ENCODE peak calls at places on chromosomes 11 and 22, in five cellular contexts. Q is AG10803, G is RWPE1, M is RCC 7860, S is OCI-M1. K is an unnamed sample.

GRCh38 chr11:19703211-19703610 is 9.4 kb upstream of the NAV2 start:
- DNase-seq in Q (peak; percentile 30), G (no peak), M (no peak), S (no peak), K (peak; percentile 62)

GRCh38 chr22:19231986-19232385 is 53.5 kb upstream of the SLC25A1 start:
- DNase-seq in Q (no peak), G (no peak), M (no peak), S (no peak), K (no peak)

GRCh38 chr11:115477410-115477809 is 26.8 kb downstream of the CADM1 start:
- DNase-seq in Q (no peak), G (no peak), M (no peak), S (no peak), K (no peak)

GRCh38 chr11:75583710-75584658 is 21.9 kb downstream of the SERPINH1 start:
- DNase-seq in Q (peak; percentile 76), G (no peak), M (no peak), S (peak; percentile 87), K (peak; percentile 68)

GRCh38 chr11:57124460-57124859 is 57.3 kb upstream of the LRRC55 start:
- DNase-seq in Q (no peak), G (no peak), M (no peak), S (no peak), K (no peak)

GRCh38 chr22:38937036-38937435 is 20.4 kb upstream of the APOBEC3A start:
- DNase-seq in Q (no peak), G (no peak), M (no peak), S (no peak), K (no peak)

GRCh38 chr11:114061053-114062049 is 1.8 kb downstream of the ZBTB16 start:
- DNase-seq in Q (no peak), G (peak; percentile 29), M (no peak), S (peak; percentile 77), K (no peak)

GRCh38 chr11:34358258-34358665 is 452 bp upstream of the ABTB2 start:
- DNase-seq in Q (peak; percentile 37), G (peak; percentile 86), M (peak; percentile 49), S (peak; percentile 79), K (peak; percentile 36)

GRCh38 chr22:50167689-50168489 is 2.6 kb upstream of the PANX2 start:
- DNase-seq in Q (no peak), G (no peak), M (no peak), S (no peak), K (no peak)

GRCh38 chr22:50502096-50502495 is 5.4 kb downstream of the LMF2 start:
- DNase-seq in Q (no peak), G (no peak), M (no peak), S (no peak), K (no peak)

GRCh38 chr22:21734540-21735197 is 925 bp downstream of the YPEL1 start:
- DNase-seq in Q (no peak), G (no peak), M (no peak), S (peak; percentile 71), K (no peak)

GRCh38 chr11:58958500-58958899 is 19.2 kb downstream of the GLYATL1 start:
- DNase-seq in Q (peak; percentile 5), G (no peak), M (no peak), S (peak; percentile 45), K (peak; percentile 22)

GRCh38 chr22:38181453-38182200 is at the start of gene PLA2G6:
- DNase-seq in Q (peak; percentile 98), G (peak; percentile 95), M (peak; percentile 97), S (peak; percentile 99), K (peak; percentile 99)

GRCh38 chr11:2998073-2998850 is 6.1 kb upstream of the NAP1L4 start:
- DNase-seq in Q (no peak), G (no peak), M (no peak), S (no peak), K (no peak)

GRCh38 chr11:1832181-1832988 is 2.4 kb upstream of the SYT8 start:
- DNase-seq in Q (peak; percentile 3), G (no peak), M (no peak), S (peak; percentile 46), K (peak; percentile 18)

GRCh38 chr11:124900464-124900863 is 2.8 kb upstream of the ROBO4 start:
- DNase-seq in Q (peak; percentile 90), G (peak; percentile 89), M (peak; percentile 87), S (no peak), K (peak; percentile 95)

GRCh38 chr11:27234043-27234668 is 128.9 kb downstream of the CCDC34 start:
- DNase-seq in Q (peak; percentile 99), G (peak; percentile 25), M (peak; percentile 83), S (peak; percentile 56), K (peak; percentile 93)

GRCh38 chr11:34523053-34523452 is 9.5 kb upstream of the ELF5 start:
- DNase-seq in Q (no peak), G (no peak), M (no peak), S (no peak), K (no peak)

GRCh38 chr22:29308791-29309262 is 2.4 kb downstream of the GAS2L1 start:
- DNase-seq in Q (peak; percentile 75), G (peak; percentile 58), M (peak; percentile 60), S (peak; percentile 22), K (peak; percentile 84)

GRCh38 chr11:89633125-89633695 is 76.9 kb upstream of the TRIM77 start:
- DNase-seq in Q (peak; percentile 10), G (no peak), M (no peak), S (no peak), K (no peak)

GRCh38 chr22:25347752-25348102 is 128.3 kb downstream of the CRYBB2 start:
- DNase-seq in Q (peak; percentile 5), G (no peak), M (no peak), S (no peak), K (no peak)

GRCh38 chr11:68505596-68505995 is 45.0 kb downstream of the PPP6R3 start:
- DNase-seq in Q (peak; percentile 22), G (no peak), M (no peak), S (no peak), K (peak; percentile 68)

GRCh38 chr11:113496026-113496651 is 20.9 kb upstream of the DRD2 start:
- DNase-seq in Q (no peak), G (no peak), M (no peak), S (no peak), K (no peak)